ENCODE peak calls at places on chromosomes 13 and 19, in nine cellular contexts. B is activated CD4-positive, alpha-beta T cell treated with anti-CD3 and anti-CD28 coated beads, Interleukin-2, amount 50 U/mL, for 24 hours; J is fibroblast of villous mesenchyme; E is sciatic nerve; Y is left colon; U is mesenteric fat pad; O is hypothalamus; K is small intestine; S is amniotic stem cell. V is an unnamed sample.
A peak's percentile ranks its signal among the peaks of the same experiment; 100 is the strongest.

GRCh38 chr19:57992841-57993240 is 9.8 kb downstream of the ZNF606 start:
- DNase-seq in K (no peak), U (no peak), J (no peak), E (no peak), S (no peak), O (no peak), Y (no peak), B (no peak), V (no peak)

GRCh38 chr13:101053289-101053688 is 363.0 kb downstream of the NALCN start:
- DNase-seq in O (no peak), E (no peak), U (no peak), S (no peak), K (no peak), B (no peak), J (no peak), Y (no peak), V (no peak)

GRCh38 chr13:41802684-41803554 is 158.0 kb downstream of the VWA8 start:
- DNase-seq in B (peak; percentile 11), U (no peak), S (peak; percentile 17), Y (no peak), O (no peak), K (no peak), J (no peak), E (no peak), V (no peak)

GRCh38 chr13:46804391-46804815 is 7.4 kb upstream of the ESD start:
- DNase-seq in E (no peak), B (no peak), O (no peak), K (no peak), J (peak; percentile 53), Y (no peak), S (peak; percentile 66), U (no peak), V (no peak)

GRCh38 chr13:32737111-32737571 is 150.9 kb downstream of the PDS5B start:
- DNase-seq in B (no peak), Y (no peak), K (peak; percentile 64), O (no peak), E (no peak), S (no peak), J (peak; percentile 64), U (no peak), V (no peak)

GRCh38 chr19:5459360-5459759 is 4.1 kb downstream of the ZNRF4 start:
- DNase-seq in S (no peak), Y (no peak), O (no peak), J (peak; percentile 11), K (no peak), E (no peak), B (no peak), U (no peak), V (no peak)

GRCh38 chr19:40510526-40511115 is 43.8 kb downstream of the SPTBN4 start:
- DNase-seq in B (no peak), J (no peak), U (no peak), K (no peak), E (no peak), S (no peak), Y (no peak), O (no peak), V (no peak)

GRCh38 chr13:99086869-99087129 is 108.9 kb upstream of the DOCK9 start:
- DNase-seq in B (no peak), J (no peak), U (no peak), O (peak; percentile 29), Y (peak; percentile 34), S (no peak), K (peak; percentile 30), E (peak; percentile 69), V (peak; percentile 26)

GRCh38 chr13:110306960-110307696 is at the start of the genes COL4A1 and COL4A2:
- DNase-seq in J (peak; percentile 87), B (no peak), O (peak; percentile 27), E (peak; percentile 90), S (peak; percentile 48), Y (no peak), K (no peak), U (peak; percentile 93), V (no peak)

GRCh38 chr13:33764716-33765115 is 53.2 kb upstream of the RFC3 start:
- DNase-seq in K (no peak), S (no peak), O (no peak), B (no peak), E (no peak), Y (no peak), U (no peak), J (no peak), V (no peak)

GRCh38 chr13:95426631-95427030 is 125.4 kb upstream of the ABCC4 start:
- DNase-seq in E (no peak), B (no peak), J (peak; percentile 7), S (no peak), U (no peak), O (no peak), Y (no peak), K (no peak), V (no peak)

GRCh38 chr13:97194473-97194872 is 27.7 kb upstream of the MBNL2 start:
- DNase-seq in E (no peak), K (no peak), J (peak; percentile 58), O (no peak), U (no peak), S (peak; percentile 8), Y (no peak), B (no peak), V (no peak)

GRCh38 chr13:26589754-26590153 is 32.3 kb downstream of the WASF3 start:
- DNase-seq in J (peak; percentile 40), S (no peak), Y (no peak), K (no peak), E (no peak), O (no peak), U (no peak), B (no peak), V (no peak)

GRCh38 chr19:19185853-19186728 is 5.9 kb downstream of the BORCS8 start:
- DNase-seq in B (peak; percentile 55), J (peak; percentile 43), S (no peak), O (no peak), Y (no peak), K (peak; percentile 67), E (no peak), U (no peak), V (peak; percentile 54)

GRCh38 chr13:21677075-21677628 is 6.3 kb downstream of the FGF9 start:
- DNase-seq in B (no peak), E (no peak), U (no peak), S (no peak), O (no peak), K (no peak), J (no peak), Y (no peak), V (no peak)

GRCh38 chr13:59178344-59178743 is 985.4 kb downstream of the DIAPH3 start:
- DNase-seq in E (no peak), O (no peak), K (no peak), U (no peak), B (no peak), J (no peak), S (no peak), Y (no peak), V (no peak)

GRCh38 chr19:48806518-48806817 is 4.4 kb downstream of the BCAT2 start:
- DNase-seq in Y (no peak), O (no peak), E (no peak), S (no peak), K (no peak), J (no peak), U (no peak), B (no peak), V (no peak)

GRCh38 chr13:77325371-77325941 is 1.4 kb downstream of the MYCBP2 start:
- DNase-seq in J (peak; percentile 30), B (no peak), O (no peak), S (no peak), Y (no peak), E (no peak), K (peak; percentile 36), U (no peak), V (no peak)

GRCh38 chr19:43620061-43621001 is 902 bp upstream of the ZNF428 start:
- DNase-seq in E (no peak), U (no peak), S (no peak), O (no peak), Y (no peak), J (no peak), B (peak; percentile 84), K (no peak), V (peak; percentile 76)

GRCh38 chr13:99303863-99304521 is 3.2 kb downstream of the GPR183 start:
- DNase-seq in K (no peak), J (no peak), Y (peak; percentile 32), E (no peak), U (no peak), B (peak; percentile 54), O (no peak), S (no peak), V (peak; percentile 46)

GRCh38 chr13:49113526-49114286 is 106.4 kb upstream of the MLNR start:
- DNase-seq in E (no peak), K (no peak), O (no peak), S (no peak), B (no peak), J (peak; percentile 45), Y (no peak), U (no peak), V (no peak)

GRCh38 chr13:29474991-29475390 is 120.5 kb downstream of the SLC7A1 start:
- DNase-seq in J (peak; percentile 82), S (peak; percentile 9), Y (no peak), B (no peak), K (no peak), O (no peak), U (no peak), E (no peak), V (no peak)

GRCh38 chr13:31790992-31791391 is 51.7 kb downstream of the RXFP2 start:
- DNase-seq in Y (no peak), S (no peak), J (peak; percentile 80), B (no peak), O (no peak), E (no peak), K (no peak), U (no peak), V (no peak)

GRCh38 chr13:48738261-48738755 is 84.6 kb downstream of the CYSLTR2 start:
- DNase-seq in O (no peak), U (no peak), E (no peak), S (no peak), K (no peak), B (no peak), Y (no peak), J (no peak), V (no peak)

GRCh38 chr13:70375718-70376117 is 267.5 kb upstream of the KLHL1 start:
- DNase-seq in K (peak; percentile 85), O (no peak), U (no peak), S (no peak), E (no peak), Y (no peak), B (no peak), J (no peak), V (no peak)

GRCh38 chr13:106129273-106129672 is 406.2 kb downstream of the EFNB2 start:
- DNase-seq in U (no peak), B (no peak), O (no peak), S (no peak), E (no peak), J (no peak), Y (no peak), K (no peak), V (no peak)

GRCh38 chr13:41700790-41701310 is 243.5 kb downstream of the RGCC start:
- DNase-seq in S (peak; percentile 20), E (no peak), B (no peak), O (no peak), Y (no peak), K (no peak), U (no peak), J (peak; percentile 69), V (no peak)

GRCh38 chr13:102702965-102703720 is 8.3 kb upstream of the METTL21C start:
- DNase-seq in O (no peak), B (no peak), Y (no peak), E (no peak), S (no peak), U (no peak), K (no peak), J (peak; percentile 60), V (no peak)

GRCh38 chr19:2469102-2469914 is 6.6 kb upstream of the GADD45B start:
- DNase-seq in J (peak; percentile 41), O (no peak), Y (no peak), E (no peak), B (peak; percentile 33), S (no peak), U (no peak), K (no peak), V (no peak)

GRCh38 chr13:32726374-32727037 is 140.3 kb downstream of the PDS5B start:
- DNase-seq in Y (no peak), S (no peak), B (no peak), J (peak; percentile 29), K (no peak), E (no peak), U (no peak), O (no peak), V (no peak)

GRCh38 chr13:110262944-110263343 is 44.0 kb downstream of the COL4A1 start:
- DNase-seq in E (no peak), S (no peak), O (no peak), J (no peak), U (no peak), B (no peak), Y (no peak), K (peak; percentile 1), V (no peak)

V was measured in activated T-helper 9 cell treated with anti-CD3 and anti-CD28 coated beads, Interleukin-2, amount 50 U/mL, for 16 hours.